ENCODE peak calls at places on chromosomes 16 and 17, in four cellular contexts. C is tibial artery; B is thoracic aorta; D is activated CD4-positive, alpha-beta T cell treated with anti-CD3 and anti-CD28 coated beads for 48 hours. K is an unnamed sample.

GRCh38 chr16:87603684-87604571 is 1.6 kb downstream of the JPH3 start:
- DNase-seq in C (no peak), B (no peak), D (no peak), K (no peak)

GRCh38 chr17:3558603-3559269 is 1.1 kb upstream of the TRPV3 start:
- DNase-seq in C (no peak), B (no peak), D (peak; percentile 75), K (peak; percentile 17)

GRCh38 chr16:23509763-23510153 is 536 bp downstream of the GGA2 start:
- DNase-seq in C (no peak), B (no peak), D (peak; percentile 42), K (peak; percentile 57)

GRCh38 chr16:5504028-5504758 is 406.6 kb upstream of the EEF2KMT start:
- DNase-seq in C (no peak), B (no peak), D (no peak), K (no peak)

GRCh38 chr16:87198328-87198731 is 118.9 kb downstream of the C16orf95 start:
- DNase-seq in C (no peak), B (no peak), D (no peak), K (peak; percentile 24)

GRCh38 chr17:48483471-48484131 is 47.2 kb downstream of the HOXB1 start:
- DNase-seq in C (no peak), B (no peak), D (peak; percentile 60), K (peak; percentile 98)

GRCh38 chr17:11598274-11599221 is at the start of gene DNAH9:
- DNase-seq in C (peak; percentile 95), B (peak; percentile 55), D (peak; percentile 67), K (peak; percentile 12)

GRCh38 chr16:25027781-25028180 is 12.6 kb upstream of the ARHGAP17 start:
- DNase-seq in C (no peak), B (no peak), D (peak; percentile 76), K (no peak)

GRCh38 chr16:6692874-6693273 is 639.8 kb upstream of the RBFOX1 start:
- DNase-seq in C (no peak), B (no peak), D (no peak), K (no peak)

GRCh38 chr16:55760665-55761035 is 72.2 kb downstream of the CES1 start:
- DNase-seq in C (no peak), B (no peak), D (no peak), K (no peak)

GRCh38 chr16:74700206-74701040 is at the start of gene MLKL:
- DNase-seq in C (peak; percentile 67), B (peak; percentile 29), D (peak; percentile 75), K (peak; percentile 45)

GRCh38 chr17:63537991-63538692 is 12.1 kb upstream of the DCAF7 start:
- DNase-seq in C (no peak), B (no peak), D (peak; percentile 49), K (peak; percentile 27)

GRCh38 chr17:78256705-78257559 is 25.5 kb downstream of the TMEM235 start:
- DNase-seq in C (no peak), B (no peak), D (no peak), K (no peak)

GRCh38 chr17:7109461-7110322 is 4.9 kb downstream of the ASGR2 start:
- DNase-seq in C (no peak), B (no peak), D (no peak), K (no peak)

GRCh38 chr17:39722965-39723848 is 7.1 kb downstream of the MIEN1 start:
- DNase-seq in C (no peak), B (no peak), D (peak; percentile 50), K (no peak)

GRCh38 chr17:67441052-67441738 is 64.1 kb downstream of the PITPNC1 start:
- DNase-seq in C (no peak), B (peak; percentile 6), D (peak; percentile 79), K (peak; percentile 88)

GRCh38 chr17:17076066-17076465 is 33.8 kb downstream of the MPRIP start:
- DNase-seq in C (no peak), B (no peak), D (no peak), K (no peak)

GRCh38 chr17:4548721-4549531 is 6.3 kb downstream of the MYBBP1A start:
- DNase-seq in C (no peak), B (no peak), D (no peak), K (no peak)